ENCODE peak calls at places on chromosomes 3 and 15, in nine cellular contexts. J is HCT116, G is heart right ventricle, V is GM12865, C is A549, S is activated B cell treated with CpG ODN at 0.5 μM for 24 hours, A is SK-N-SH, Y is uterus, M is MCF 10A. O is an unnamed sample.

GRCh38 chr15:29802411-29802810 is 19.9 kb downstream of the TJP1 start:
- DNase-seq in J (no peak), G (no peak), V (no peak), C (no peak), S (no peak), A (peak; percentile 23), Y (no peak), M (no peak), O (no peak)

GRCh38 chr15:76393614-76394013 is 57.0 kb downstream of the ISL2 start:
- DNase-seq in J (no peak), G (no peak), V (no peak), C (no peak), S (no peak), A (peak; percentile 57), Y (no peak), M (peak; percentile 6), O (no peak)

GRCh38 chr15:25385986-25386385 is 52.8 kb downstream of the UBE3A start:
- DNase-seq in J (no peak), G (no peak), V (no peak), C (no peak), S (no peak), A (no peak), Y (no peak), M (no peak), O (no peak)

GRCh38 chr15:52008326-52008697 is 10.7 kb upstream of the MAPK6 start:
- DNase-seq in J (no peak), G (no peak), V (no peak), C (no peak), S (no peak), A (no peak), Y (no peak), M (no peak), O (no peak)

GRCh38 chr3:169894110-169894509 is 17.3 kb upstream of the SAMD7 start:
- DNase-seq in J (no peak), G (no peak), V (no peak), C (no peak), S (no peak), A (no peak), Y (no peak), M (no peak), O (no peak)

GRCh38 chr3:196440041-196440537 is 7.9 kb upstream of the UBXN7 start:
- DNase-seq in J (no peak), G (no peak), V (peak; percentile 78), C (no peak), S (no peak), A (no peak), Y (no peak), M (no peak), O (no peak)

GRCh38 chr3:150319900-150320299 is 88.2 kb upstream of the TSC22D2 start:
- DNase-seq in J (peak; percentile 95), G (no peak), V (peak; percentile 4), C (peak; percentile 71), S (no peak), A (no peak), Y (no peak), M (peak; percentile 97), O (no peak)

GRCh38 chr3:37145607-37146006 is 28.8 kb downstream of the LRRFIP2 start:
- DNase-seq in J (no peak), G (no peak), V (no peak), C (no peak), S (no peak), A (no peak), Y (no peak), M (no peak), O (no peak)

GRCh38 chr3:14957933-14958332 is 10.6 kb downstream of the NR2C2 start:
- DNase-seq in J (no peak), G (no peak), V (peak; percentile 18), C (no peak), S (no peak), A (no peak), Y (no peak), M (no peak), O (no peak)

GRCh38 chr3:149936812-149937230 is 33.9 kb downstream of the PFN2 start:
- DNase-seq in J (peak; percentile 31), G (peak; percentile 30), V (peak; percentile 71), C (peak; percentile 33), S (no peak), A (peak; percentile 48), Y (peak; percentile 16), M (peak; percentile 69), O (no peak)

GRCh38 chr3:175179055-175179454 is 319.9 kb downstream of the NAALADL2 start:
- DNase-seq in J (no peak), G (no peak), V (no peak), C (no peak), S (no peak), A (no peak), Y (no peak), M (no peak), O (no peak)

GRCh38 chr15:32979710-32980109 is 214.8 kb downstream of the FMN1 start:
- DNase-seq in J (no peak), G (no peak), V (no peak), C (no peak), S (no peak), A (no peak), Y (no peak), M (no peak), O (no peak)

GRCh38 chr3:171190668-171191067 is 164.1 kb upstream of the SLC2A2 start:
- DNase-seq in J (no peak), G (no peak), V (no peak), C (peak; percentile 2), S (no peak), A (no peak), Y (no peak), M (peak; percentile 48), O (no peak)

GRCh38 chr3:81472600-81473362 is 288.7 kb downstream of the GBE1 start:
- DNase-seq in J (no peak), G (no peak), V (no peak), C (no peak), S (no peak), A (no peak), Y (no peak), M (no peak), O (no peak)

GRCh38 chr3:145094355-145094941 is 1066.5 kb downstream of the PLOD2 start:
- DNase-seq in J (peak; percentile 41), G (no peak), V (peak; percentile 67), C (peak; percentile 2), S (no peak), A (no peak), Y (no peak), M (peak; percentile 57), O (no peak)

GRCh38 chr15:71114887-71115566 is at the start of gene THSD4:
- DNase-seq in J (no peak), G (peak; percentile 66), V (peak; percentile 83), C (peak; percentile 99), S (peak; percentile 20), A (peak; percentile 96), Y (peak; percentile 79), M (peak; percentile 76), O (peak; percentile 88)

GRCh38 chr15:88419830-88420229 is 47.4 kb downstream of the MRPL46 start:
- DNase-seq in J (no peak), G (no peak), V (peak; percentile 14), C (no peak), S (no peak), A (no peak), Y (no peak), M (no peak), O (no peak)

GRCh38 chr15:73695773-73696640 is 11.8 kb downstream of the CD276 start:
- DNase-seq in J (no peak), G (no peak), V (no peak), C (no peak), S (no peak), A (no peak), Y (no peak), M (no peak), O (no peak)

GRCh38 chr3:58529516-58530353 is 7.3 kb downstream of the ACOX2 start:
- DNase-seq in J (peak; percentile 27), G (no peak), V (peak; percentile 30), C (no peak), S (no peak), A (no peak), Y (no peak), M (no peak), O (peak; percentile 66)

GRCh38 chr3:120111898-120112297 is 17.7 kb upstream of the GSK3B start:
- DNase-seq in J (no peak), G (no peak), V (no peak), C (no peak), S (no peak), A (no peak), Y (no peak), M (peak; percentile 86), O (no peak)

GRCh38 chr3:178255315-178255714 is 280.9 kb upstream of the KCNMB2 start:
- DNase-seq in J (no peak), G (no peak), V (no peak), C (no peak), S (no peak), A (no peak), Y (no peak), M (peak; percentile 30), O (no peak)

GRCh38 chr15:80138962-80139361 is 13.8 kb upstream of the FAH start:
- DNase-seq in J (no peak), G (no peak), V (no peak), C (no peak), S (no peak), A (no peak), Y (no peak), M (no peak), O (no peak)
- TF ChIP-seq CTCF in J (no peak), G (no peak), V (no peak), C (no peak), S (no peak), A (no peak), Y (no peak), M (no peak), O (no peak)

DNA sequence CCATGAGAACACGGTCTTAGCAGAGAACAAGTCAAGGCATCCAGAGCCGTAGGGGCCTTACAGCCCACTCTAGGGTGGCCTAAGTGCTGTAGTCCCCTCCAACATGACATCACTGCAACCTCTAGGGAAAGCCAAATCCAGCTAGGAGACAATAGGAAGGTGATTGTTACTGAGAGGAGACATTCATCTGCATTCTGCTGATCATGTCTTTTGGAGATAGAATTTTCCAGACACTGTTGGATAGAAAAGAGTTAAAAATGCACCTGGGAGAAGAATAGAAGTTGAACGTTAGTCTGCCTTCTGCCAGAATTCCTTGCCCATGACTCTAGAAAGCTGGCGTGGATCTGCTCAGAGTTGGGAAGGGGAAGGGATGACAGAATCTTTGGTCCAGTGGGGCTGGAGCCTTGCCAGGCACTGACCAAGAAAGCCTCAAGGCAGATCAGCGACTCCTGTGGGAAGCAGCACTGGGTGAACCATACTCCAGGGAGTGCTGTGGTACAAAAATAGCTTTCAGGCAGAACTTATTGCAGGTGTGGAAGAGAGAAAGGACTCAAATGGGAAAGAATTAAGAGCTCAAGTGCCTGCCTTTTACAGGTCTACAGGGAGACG is 44.8 kb upstream of the RAF1 start:
- DNase-seq in J (no peak), G (peak; percentile 34), V (no peak), C (no peak), S (no peak), A (no peak), Y (peak; percentile 36), M (peak; percentile 88), O (no peak)
- TF ChIP-seq CTCF in J (peak; percentile 7), G (peak; percentile 38), V (no peak), C (no peak), S (no peak), A (peak; percentile 32), Y (no peak), M (peak; percentile 25), O (no peak)

GRCh38 chr3:102671005-102671404 is 236.2 kb downstream of the ZPLD1 start:
- DNase-seq in J (no peak), G (no peak), V (no peak), C (no peak), S (no peak), A (no peak), Y (no peak), M (no peak), O (no peak)
- TF ChIP-seq CTCF in J (no peak), G (no peak), V (no peak), C (no peak), S (no peak), A (no peak), Y (no peak), M (no peak), O (no peak)

GRCh38 chr3:131033480-131034080 is 6.9 kb downstream of the NEK11 start:
- DNase-seq in J (peak; percentile 41), G (no peak), V (peak; percentile 68), C (peak; percentile 14), S (no peak), A (peak; percentile 51), Y (no peak), M (peak; percentile 56), O (no peak)
- TF ChIP-seq CTCF in J (peak; percentile 55), G (peak; percentile 71), V (peak; percentile 52), C (peak; percentile 70), S (peak; percentile 71), A (peak; percentile 85), Y (no peak), M (peak; percentile 67), O (peak; percentile 77)